ENCODE peak calls at places on chromosome 17, in eight cellular contexts. One of them, this sample, is unnamed.

GRCh38 chr17:59853168-59853918 is 39.4 kb downstream of the TUBD1 start:
- DNase-seq in activated CD4-positive, alpha-beta T cell treated with anti-CD3 and anti-CD28 coated beads for 24 hours: no peak
- DNase-seq in ACHN: peak; percentile 90
- DNase-seq in WTC11: peak; percentile 56
- DNase-seq in activated T-helper 1 cell treated with anti-CD3 and anti-CD28 coated beads, Interleukin-2, amount 50 U/mL, for 16 hours: no peak
- DNase-seq in fibroblast of gingiva: peak; percentile 77
- DNase-seq in ureter: peak; percentile 71
- DNase-seq in HFFc6: peak; percentile 69
- DNase-seq in this sample: no peak

GRCh38 chr17:65455972-65456343 is 105.5 kb downstream of the AXIN2 start:
- DNase-seq in WTC11: peak; percentile 30
- DNase-seq in HFFc6: no peak
- DNase-seq in ureter: no peak
- DNase-seq in activated T-helper 1 cell treated with anti-CD3 and anti-CD28 coated beads, Interleukin-2, amount 50 U/mL, for 16 hours: no peak
- DNase-seq in ACHN: no peak
- DNase-seq in activated CD4-positive, alpha-beta T cell treated with anti-CD3 and anti-CD28 coated beads for 24 hours: no peak
- DNase-seq in fibroblast of gingiva: peak; percentile 16
- DNase-seq in this sample: no peak

GRCh38 chr17:79615446-79615845 is 4.6 kb upstream of the RBFOX3 start:
- DNase-seq in WTC11: no peak
- DNase-seq in ureter: no peak
- DNase-seq in HFFc6: no peak
- DNase-seq in ACHN: no peak
- DNase-seq in fibroblast of gingiva: no peak
- DNase-seq in activated T-helper 1 cell treated with anti-CD3 and anti-CD28 coated beads, Interleukin-2, amount 50 U/mL, for 16 hours: no peak
- DNase-seq in activated CD4-positive, alpha-beta T cell treated with anti-CD3 and anti-CD28 coated beads for 24 hours: no peak
- DNase-seq in this sample: no peak

GRCh38 chr17:63035695-63036094 is 69.7 kb downstream of the TANC2 start:
- DNase-seq in activated T-helper 1 cell treated with anti-CD3 and anti-CD28 coated beads, Interleukin-2, amount 50 U/mL, for 16 hours: no peak
- DNase-seq in activated CD4-positive, alpha-beta T cell treated with anti-CD3 and anti-CD28 coated beads for 24 hours: no peak
- DNase-seq in fibroblast of gingiva: no peak
- DNase-seq in ureter: no peak
- DNase-seq in HFFc6: peak; percentile 13
- DNase-seq in WTC11: no peak
- DNase-seq in ACHN: peak; percentile 10
- DNase-seq in this sample: no peak

GRCh38 chr17:75645501-75645888 is 12.3 kb downstream of the SMIM5 start:
- DNase-seq in activated CD4-positive, alpha-beta T cell treated with anti-CD3 and anti-CD28 coated beads for 24 hours: no peak
- DNase-seq in ACHN: peak; percentile 96
- DNase-seq in WTC11: no peak
- DNase-seq in fibroblast of gingiva: no peak
- DNase-seq in activated T-helper 1 cell treated with anti-CD3 and anti-CD28 coated beads, Interleukin-2, amount 50 U/mL, for 16 hours: no peak
- DNase-seq in HFFc6: no peak
- DNase-seq in ureter: peak; percentile 89
- DNase-seq in this sample: no peak

GRCh38 chr17:30378191-30378796 is 433 bp upstream of the CPD start:
- DNase-seq in fibroblast of gingiva: peak; percentile 2
- DNase-seq in HFFc6: no peak
- DNase-seq in WTC11: peak; percentile 25
- DNase-seq in activated T-helper 1 cell treated with anti-CD3 and anti-CD28 coated beads, Interleukin-2, amount 50 U/mL, for 16 hours: peak; percentile 23
- DNase-seq in ureter: no peak
- DNase-seq in ACHN: no peak
- DNase-seq in activated CD4-positive, alpha-beta T cell treated with anti-CD3 and anti-CD28 coated beads for 24 hours: no peak
- DNase-seq in this sample: no peak

GRCh38 chr17:30197416-30197815 is 38.1 kb downstream of the SLC6A4 start:
- DNase-seq in activated T-helper 1 cell treated with anti-CD3 and anti-CD28 coated beads, Interleukin-2, amount 50 U/mL, for 16 hours: no peak
- DNase-seq in HFFc6: no peak
- DNase-seq in ACHN: no peak
- DNase-seq in ureter: no peak
- DNase-seq in WTC11: no peak
- DNase-seq in fibroblast of gingiva: no peak
- DNase-seq in activated CD4-positive, alpha-beta T cell treated with anti-CD3 and anti-CD28 coated beads for 24 hours: no peak
- DNase-seq in this sample: no peak

GRCh38 chr17:70905796-70906195 is 736.5 kb downstream of the KCNJ2 start:
- DNase-seq in activated T-helper 1 cell treated with anti-CD3 and anti-CD28 coated beads, Interleukin-2, amount 50 U/mL, for 16 hours: no peak
- DNase-seq in WTC11: no peak
- DNase-seq in activated CD4-positive, alpha-beta T cell treated with anti-CD3 and anti-CD28 coated beads for 24 hours: no peak
- DNase-seq in fibroblast of gingiva: peak; percentile 94
- DNase-seq in ureter: peak; percentile 54
- DNase-seq in HFFc6: peak; percentile 84
- DNase-seq in ACHN: peak; percentile 40
- DNase-seq in this sample: no peak

GRCh38 chr17:66211047-66211810 is 18.0 kb downstream of the APOH start:
- DNase-seq in WTC11: no peak
- DNase-seq in ureter: no peak
- DNase-seq in activated CD4-positive, alpha-beta T cell treated with anti-CD3 and anti-CD28 coated beads for 24 hours: no peak
- DNase-seq in ACHN: no peak
- DNase-seq in fibroblast of gingiva: no peak
- DNase-seq in HFFc6: no peak
- DNase-seq in activated T-helper 1 cell treated with anti-CD3 and anti-CD28 coated beads, Interleukin-2, amount 50 U/mL, for 16 hours: no peak
- DNase-seq in this sample: no peak

GRCh38 chr17:32926183-32926582 is 1.8 kb upstream of the TMEM98 start:
- DNase-seq in WTC11: no peak
- DNase-seq in activated T-helper 1 cell treated with anti-CD3 and anti-CD28 coated beads, Interleukin-2, amount 50 U/mL, for 16 hours: no peak
- DNase-seq in activated CD4-positive, alpha-beta T cell treated with anti-CD3 and anti-CD28 coated beads for 24 hours: no peak
- DNase-seq in HFFc6: no peak
- DNase-seq in fibroblast of gingiva: no peak
- DNase-seq in ureter: peak; percentile 15
- DNase-seq in ACHN: no peak
- DNase-seq in this sample: no peak

GRCh38 chr17:66040402-66040801 is 151.5 kb downstream of the CEP112 start:
- DNase-seq in activated CD4-positive, alpha-beta T cell treated with anti-CD3 and anti-CD28 coated beads for 24 hours: no peak
- DNase-seq in ureter: no peak
- DNase-seq in activated T-helper 1 cell treated with anti-CD3 and anti-CD28 coated beads, Interleukin-2, amount 50 U/mL, for 16 hours: no peak
- DNase-seq in HFFc6: no peak
- DNase-seq in WTC11: peak; percentile 13
- DNase-seq in fibroblast of gingiva: no peak
- DNase-seq in ACHN: peak; percentile 12
- DNase-seq in this sample: no peak

GRCh38 chr17:57114085-57114673 is 29.1 kb downstream of the AKAP1 start:
- DNase-seq in activated CD4-positive, alpha-beta T cell treated with anti-CD3 and anti-CD28 coated beads for 24 hours: peak; percentile 47
- DNase-seq in HFFc6: no peak
- DNase-seq in ACHN: peak; percentile 51
- DNase-seq in fibroblast of gingiva: no peak
- DNase-seq in activated T-helper 1 cell treated with anti-CD3 and anti-CD28 coated beads, Interleukin-2, amount 50 U/mL, for 16 hours: peak; percentile 49
- DNase-seq in WTC11: peak; percentile 88
- DNase-seq in ureter: no peak
- DNase-seq in this sample: peak; percentile 38